ENCODE peak calls at places on chromosomes 5 and 9, in five cellular contexts. M, H, S, G and U are unnamed samples.

GRCh38 chr5:10507575-10508024 is 56.3 kb upstream of the ANKRD33B start:
- DNase-seq in S (no peak), G (no peak), M (no peak), H (no peak), U (no peak)

GRCh38 chr9:91689006-91689405 is 261.0 kb downstream of the ROR2 start:
- DNase-seq in S (no peak), M (no peak), G (no peak), H (no peak), U (no peak)

GRCh38 chr5:23994581-23995370 is 487.4 kb downstream of the PRDM9 start:
- DNase-seq in G (no peak), M (peak), H (no peak), S (no peak), U (no peak)

GRCh38 chr5:75610201-75610600 is 1.1 kb upstream of the ANKDD1B start:
- DNase-seq in H (no peak), G (no peak), S (no peak), M (no peak), U (no peak)

GRCh38 chr9:110179734-110180133 is 28.2 kb downstream of the C9orf152 start:
- DNase-seq in M (no peak), S (no peak), H (no peak), G (no peak), U (no peak)

GRCh38 chr9:19999491-20000057 is 210.7 kb upstream of the SLC24A2 start:
- DNase-seq in H (no peak), M (peak), G (no peak), S (no peak), U (no peak)

GRCh38 chr5:132429451-132430440 is 60.2 kb downstream of the SLC22A5 start:
- DNase-seq in S (no peak), M (no peak), H (no peak), G (peak), U (peak)

GRCh38 chr9:115117999-115118470 is at the start of gene TNC:
- DNase-seq in S (peak), G (no peak), M (peak), H (no peak), U (peak)

GRCh38 chr5:88269222-88269771 is 652 bp upstream of the TMEM161B start:
- DNase-seq in H (no peak), G (no peak), M (no peak), S (peak), U (no peak)

GRCh38 chr9:26131891-26132290 is 453.6 kb upstream of the TUSC1 start:
- DNase-seq in S (no peak), H (no peak), M (no peak), G (no peak), U (no peak)

GRCh38 chr5:148846930-148847329 is 20.5 kb downstream of the ADRB2 start:
- DNase-seq in S (no peak), M (no peak), H (no peak), G (no peak), U (no peak)

GRCh38 chr5:24353606-24354005 is 291.2 kb downstream of the CDH10 start:
- DNase-seq in G (no peak), S (no peak), M (no peak), H (no peak), U (no peak)

GRCh38 chr5:109688999-109689739 is 558 bp upstream of the MAN2A1 start:
- DNase-seq in S (peak), G (peak), H (peak), M (peak), U (peak)

GRCh38 chr9:130118841-130119520 is 53.2 kb upstream of the NCS1 start:
- DNase-seq in S (no peak), M (peak), G (no peak), H (no peak), U (no peak)

GRCh38 chr5:79844571-79844970 is 146.5 kb downstream of the MTX3 start:
- DNase-seq in M (no peak), H (no peak), S (no peak), G (peak), U (no peak)

GRCh38 chr9:70192707-70193106 is 66.1 kb upstream of the SMC5 start:
- DNase-seq in M (no peak), H (no peak), S (no peak), G (no peak), U (no peak)

GRCh38 chr5:171323806-171324632 is 15.0 kb downstream of the TLX3 start:
- DNase-seq in H (no peak), M (no peak), S (peak), G (no peak), U (no peak)

GRCh38 chr9:94097788-94098413 is 13.6 kb downstream of the PTPDC1 start:
- DNase-seq in S (no peak), G (no peak), M (peak), H (no peak), U (no peak)

GRCh38 chr5:142753114-142753764 is 16.9 kb upstream of the ARHGAP26 start:
- DNase-seq in H (no peak), G (peak), S (no peak), M (no peak), U (peak)

GRCh38 chr5:149900390-149900789 is 44.2 kb downstream of the PDE6A start:
- DNase-seq in M (no peak), H (no peak), G (no peak), S (no peak), U (no peak)

GRCh38 chr5:122377023-122377422 is 65.0 kb downstream of the SNCAIP start:
- DNase-seq in G (no peak), M (no peak), H (no peak), S (no peak), U (no peak)

GRCh38 chr5:6248132-6248531 is 130.2 kb downstream of the MED10 start:
- DNase-seq in S (no peak), H (no peak), M (no peak), G (no peak), U (no peak)